ENCODE peak calls at places on chromosomes 12 and 14, in seven cellular contexts. G is GM23248; Y is LoVo; N is Karpas-422; L is GM23338; X is stimulated activated CD8-positive, alpha-beta memory T cell treated with anti-CD3 and anti-CD28 coated beads, Interleukin-12 subunit alpha, Interleukin-12 subunit beta, amount 100 ng/mL, for 4 hours; F is fibroblast of the aortic adventitia. Q is an unnamed sample.

GRCh38 chr12:102690267-102690666 is 209.9 kb upstream of the IGF1 start:
- DNase-seq in Y (no peak), G (no peak), L (no peak), F (no peak), X (no peak), N (no peak), Q (no peak)

GRCh38 chr12:49094104-49094948 is at the start of gene DHH:
- DNase-seq in X (no peak), L (peak; percentile 77), N (no peak), G (peak; percentile 34), F (no peak), Y (no peak), Q (peak; percentile 42)

GRCh38 chr12:57881035-57881973 is 34.8 kb upstream of the CTDSP2 start:
- DNase-seq in Y (peak; percentile 55), G (peak; percentile 78), N (no peak), L (no peak), F (peak; percentile 38), X (no peak), Q (no peak)

GRCh38 chr14:94142247-94142646 is 12.8 kb upstream of the IFI27L2 start:
- DNase-seq in F (no peak), G (no peak), L (no peak), X (no peak), Y (no peak), N (no peak), Q (no peak)

GRCh38 chr14:50003213-50004021 is 110.5 kb downstream of the ARF6 start:
- DNase-seq in G (peak; percentile 88), X (peak; percentile 59), N (peak; percentile 97), Y (peak; percentile 85), F (peak; percentile 51), L (peak; percentile 72), Q (peak; percentile 92)

GRCh38 chr12:130969223-130969622 is 15.5 kb downstream of the ADGRD1 start:
- DNase-seq in X (no peak), G (no peak), F (no peak), Y (no peak), L (no peak), N (peak; percentile 58), Q (no peak)

GRCh38 chr14:103517172-103517566 is 5.5 kb downstream of the CKB start:
- DNase-seq in F (no peak), Y (no peak), X (no peak), N (no peak), L (no peak), G (no peak), Q (no peak)

GRCh38 chr14:45359766-45360165 is 106.8 kb upstream of the MIS18BP1 start:
- DNase-seq in L (no peak), F (peak; percentile 32), N (no peak), X (no peak), G (peak; percentile 84), Y (no peak), Q (no peak)

GRCh38 chr12:120687570-120688289 is 781 bp downstream of the MLEC start:
- DNase-seq in X (no peak), L (peak; percentile 58), G (peak; percentile 81), N (peak; percentile 76), F (peak; percentile 24), Y (no peak), Q (no peak)

GRCh38 chr12:122062832-122063690 is 15.5 kb upstream of the MLXIP start:
- DNase-seq in G (peak; percentile 58), Y (peak; percentile 74), N (no peak), L (no peak), X (no peak), F (peak; percentile 89), Q (no peak)

GRCh38 chr12:5222729-5223128 is 179.1 kb downstream of the KCNA5 start:
- DNase-seq in N (no peak), F (no peak), L (no peak), Y (no peak), G (no peak), X (no peak), Q (no peak)

GRCh38 chr14:50964683-50965390 is 20.6 kb upstream of the PYGL start:
- DNase-seq in L (no peak), F (peak; percentile 98), G (peak; percentile 95), N (no peak), X (no peak), Y (no peak), Q (no peak)

GRCh38 chr12:123038966-123039365 is 58.5 kb downstream of the ARL6IP4 start:
- DNase-seq in X (no peak), L (no peak), Y (no peak), G (no peak), N (no peak), F (no peak), Q (no peak)

GRCh38 chr12:88805692-88806091 is 225.4 kb upstream of the KITLG start:
- DNase-seq in Y (no peak), N (no peak), L (peak; percentile 6), F (no peak), X (no peak), G (peak; percentile 60), Q (no peak)

GRCh38 chr12:10362828-10363664 is 26.8 kb downstream of the KLRK1 start:
- DNase-seq in L (peak; percentile 52), Y (no peak), F (no peak), G (peak; percentile 17), X (no peak), N (no peak), Q (no peak)

GRCh38 chr12:52207895-52208294 is 16.1 kb upstream of the KRT80 start:
- DNase-seq in Y (peak; percentile 81), G (peak; percentile 86), F (peak; percentile 85), L (no peak), X (no peak), N (no peak), Q (no peak)

GRCh38 chr12:51922146-51922545 is 14.8 kb downstream of the ACVRL1 start:
- DNase-seq in Y (no peak), N (no peak), X (no peak), L (no peak), F (no peak), G (no peak), Q (no peak)

GRCh38 chr12:54370218-54370730 is 6.0 kb upstream of the GPR84 start:
- DNase-seq in X (no peak), F (peak; percentile 85), G (peak; percentile 92), L (peak; percentile 93), Y (peak; percentile 91), N (peak; percentile 69), Q (no peak)

GRCh38 chr12:22700126-22700525 is 75.2 kb downstream of the ETNK1 start:
- DNase-seq in N (no peak), X (no peak), L (no peak), G (peak; percentile 25), F (peak; percentile 60), Y (no peak), Q (no peak)

GRCh38 chr14:44586910-44587309 is 79.8 kb upstream of the FSCB start:
- DNase-seq in X (no peak), N (no peak), L (no peak), F (no peak), G (no peak), Y (no peak), Q (no peak)

GRCh38 chr12:49777800-49778748 is 36.7 kb downstream of the TMBIM6 start:
- DNase-seq in G (peak; percentile 62), X (peak; percentile 48), F (peak; percentile 34), N (peak; percentile 85), Y (peak; percentile 68), L (peak; percentile 90), Q (peak; percentile 71)

GRCh38 chr12:95248604-95249355 is 31.2 kb downstream of the VEZT start:
- DNase-seq in Y (no peak), N (no peak), F (peak; percentile 51), X (no peak), L (peak; percentile 28), G (no peak), Q (no peak)

GRCh38 chr12:115313929-115314328 is 630.0 kb upstream of the TBX3 start:
- DNase-seq in G (peak; percentile 79), L (no peak), Y (peak; percentile 69), F (peak; percentile 75), X (no peak), N (no peak), Q (no peak)

GRCh38 chr12:54526800-54527630 is 22.4 kb upstream of the PDE1B start:
- DNase-seq in Y (no peak), X (no peak), F (peak; percentile 16), N (peak; percentile 79), L (peak; percentile 93), G (peak; percentile 50), Q (peak; percentile 48)

GRCh38 chr14:71621966-71622365 is 310.3 kb upstream of the RGS6 start:
- DNase-seq in F (no peak), L (no peak), X (no peak), Y (no peak), G (no peak), N (peak; percentile 31), Q (no peak)

GRCh38 chr12:27554421-27555186 is 30.6 kb downstream of the PPFIBP1 start:
- DNase-seq in Y (no peak), G (peak; percentile 77), N (no peak), L (no peak), F (peak; percentile 92), X (no peak), Q (no peak)

Q was measured in B cell.